ENCODE peak calls at places on chromosomes 3 and 15, in seven cellular contexts. C is AG04450; X is EH; A is activated CD8-positive, alpha-beta memory T cell treated with anti-CD3 and anti-CD28 coated beads, Interleukin-2, amount 10 ng/mL, durations not matched to agents 7 days and 5 days; G is progenitor cell of endocrine pancreas; V is kidney glomerular epithelial cell; L is central memory CD4-positive, alpha-beta T cell. T is an unnamed sample.

GRCh38 chr15:57769266-57769665 is 62.8 kb downstream of the POLR2M start:
- DNase-seq in L (no peak), X (peak; percentile 93), V (no peak), A (no peak), G (no peak), C (peak; percentile 13), T (no peak)

GRCh38 chr3:4986611-4987373 is 7.6 kb downstream of the BHLHE40 start:
- DNase-seq in L (peak; percentile 71), V (peak; percentile 91), G (peak; percentile 81), A (peak; percentile 92), C (peak; percentile 89), X (peak; percentile 98), T (peak; percentile 99)

GRCh38 chr3:110773413-110773954 is 298.1 kb upstream of the NECTIN3 start:
- DNase-seq in X (peak; percentile 88), G (no peak), C (peak; percentile 92), V (no peak), A (no peak), L (no peak), T (no peak)

GRCh38 chr3:197212290-197212689 is 86.1 kb downstream of the DLG1 start:
- DNase-seq in A (no peak), G (no peak), X (no peak), C (no peak), L (no peak), V (no peak), T (no peak)

GRCh38 chr15:47432831-47433230 is 284.5 kb upstream of the SEMA6D start:
- DNase-seq in X (peak; percentile 71), C (no peak), V (no peak), L (no peak), G (no peak), A (no peak), T (no peak)

GRCh38 chr3:154971341-154971740 is 108.8 kb upstream of the MME start:
- DNase-seq in L (no peak), C (no peak), A (no peak), V (no peak), X (peak; percentile 55), G (no peak), T (no peak)

GRCh38 chr15:72751751-72752455 is 31.7 kb downstream of the ADPGK start:
- DNase-seq in A (no peak), L (no peak), X (no peak), G (no peak), V (no peak), C (no peak), T (peak; percentile 89)

GRCh38 chr15:65796610-65797012 is 4.5 kb upstream of the DENND4A start:
- DNase-seq in C (no peak), V (peak; percentile 27), X (peak; percentile 68), L (no peak), G (no peak), A (no peak), T (no peak)

GRCh38 chr3:142844339-142844977 is 44.4 kb downstream of the PCOLCE2 start:
- DNase-seq in V (peak; percentile 28), X (peak; percentile 62), L (no peak), C (no peak), A (no peak), G (no peak), T (no peak)

GRCh38 chr3:34056951-34057390 is 258.5 kb downstream of the PDCD6IP start:
- DNase-seq in A (peak; percentile 66), L (no peak), X (peak; percentile 15), G (no peak), C (no peak), V (peak; percentile 50), T (no peak)

GRCh38 chr3:112349557-112349956 is 16.6 kb downstream of the CD200 start:
- DNase-seq in L (no peak), A (no peak), X (no peak), C (no peak), V (no peak), G (no peak), T (no peak)

GRCh38 chr3:129195731-129196256 is 12.1 kb upstream of the CNBP start:
- DNase-seq in C (peak; percentile 81), V (peak; percentile 52), G (no peak), L (no peak), X (peak; percentile 97), A (no peak), T (no peak)

GRCh38 chr3:195118671-195119070 is 152.3 kb downstream of the XXYLT1 start:
- DNase-seq in A (no peak), G (no peak), V (no peak), L (no peak), X (no peak), C (no peak), T (no peak)

GRCh38 chr15:64288999-64289398 is 67.0 kb downstream of the CSNK1G1 start:
- DNase-seq in X (peak; percentile 13), V (no peak), C (no peak), A (no peak), L (no peak), G (no peak), T (no peak)

GRCh38 chr3:35071768-35072167 is 567.6 kb upstream of the ARPP21 start:
- DNase-seq in C (no peak), V (no peak), L (no peak), G (no peak), A (no peak), X (no peak), T (no peak)

GRCh38 chr15:73852507-73852906 is 20.9 kb upstream of the TBC1D21 start:
- DNase-seq in G (no peak), X (no peak), C (no peak), L (no peak), V (no peak), A (no peak), T (no peak)

GRCh38 chr15:74664028-74664616 is 31.7 kb downstream of the EDC3 start:
- DNase-seq in V (no peak), C (peak; percentile 30), A (no peak), L (no peak), X (peak; percentile 45), G (no peak), T (no peak)